ENCODE peak calls at places on chromosomes 1 and 21, in five cellular contexts. U, S, L, O and J are unnamed samples.

GRCh38 chr1:1282998-1283397 is 2.8 kb downstream of the SCNN1D start:
- DNase-seq in U (no peak), S (no peak), L (no peak), O (no peak), J (no peak)

GRCh38 chr21:45253633-45254556 is 33.8 kb downstream of the POFUT2 start:
- DNase-seq in U (no peak), S (no peak), L (no peak), O (no peak), J (no peak)

GRCh38 chr1:167532375-167532774 is 14.0 kb upstream of the CD247 start:
- DNase-seq in U (no peak), S (no peak), L (no peak), O (no peak), J (no peak)

GRCh38 chr1:35575401-35575958 is 2.4 kb downstream of the TFAP2E start:
- DNase-seq in U (no peak), S (no peak), L (no peak), O (no peak), J (no peak)

GRCh38 chr1:206809504-206810084 is 37.3 kb upstream of the IL10 start:
- DNase-seq in U (no peak), S (peak; percentile 38), L (no peak), O (no peak), J (no peak)

GRCh38 chr1:180530501-180530900 is 28.1 kb upstream of the ACBD6 start:
- DNase-seq in U (no peak), S (peak; percentile 99), L (no peak), O (no peak), J (no peak)

GRCh38 chr21:36551326-36551725 is 71.4 kb upstream of the CLDN14 start:
- DNase-seq in U (no peak), S (no peak), L (no peak), O (no peak), J (no peak)

GRCh38 chr1:177346960-177347359 is 176.2 kb downstream of the BRINP2 start:
- DNase-seq in U (no peak), S (no peak), L (no peak), O (no peak), J (no peak)

GRCh38 chr1:183278736-183279591 is 92.9 kb downstream of the LAMC2 start:
- DNase-seq in U (no peak), S (peak; percentile 95), L (no peak), O (no peak), J (no peak)

GRCh38 chr1:87933171-87933570 is 604.5 kb downstream of the LMO4 start:
- DNase-seq in U (no peak), S (no peak), L (no peak), O (no peak), J (no peak)

GRCh38 chr1:96978431-96978830 is 256.8 kb downstream of the PTBP2 start:
- DNase-seq in U (no peak), S (no peak), L (no peak), O (no peak), J (no peak)

GRCh38 chr1:177780096-177780700 is 189.7 kb downstream of the SEC16B start:
- DNase-seq in U (no peak), S (peak; percentile 51), L (no peak), O (no peak), J (peak; percentile 21)

GRCh38 chr1:29209173-29209572 is 21.6 kb downstream of the MECR start:
- DNase-seq in U (no peak), S (no peak), L (no peak), O (no peak), J (no peak)

GRCh38 chr1:23422313-23422877 is 2.2 kb downstream of the TCEA3 start:
- DNase-seq in U (no peak), S (peak; percentile 31), L (no peak), O (no peak), J (no peak)

GRCh38 chr1:205068457-205069035 is 15.7 kb downstream of the TMEM81 start:
- DNase-seq in U (no peak), S (no peak), L (no peak), O (no peak), J (no peak)

GRCh38 chr1:234845097-234845660 is 235.2 kb upstream of the IRF2BP2 start:
- DNase-seq in U (no peak), S (peak; percentile 37), L (peak; percentile 46), O (no peak), J (no peak)

GRCh38 chr1:24204116-24204515 is 17.0 kb upstream of the IFNLR1 start:
- DNase-seq in U (no peak), S (no peak), L (no peak), O (no peak), J (no peak)

GRCh38 chr1:83978056-83978455 is 20.9 kb downstream of the TTLL7 start:
- DNase-seq in U (no peak), S (no peak), L (no peak), O (no peak), J (no peak)

GRCh38 chr1:107981277-107981676 is 16.3 kb upstream of the VAV3 start:
- DNase-seq in U (no peak), S (no peak), L (no peak), O (no peak), J (no peak)

GRCh38 chr1:37437058-37437457 is 37.3 kb upstream of the ZC3H12A start:
- DNase-seq in U (no peak), S (no peak), L (no peak), O (no peak), J (no peak)

GRCh38 chr1:65066379-65066765 is 81.6 kb upstream of the AK4 start:
- DNase-seq in U (no peak), S (no peak), L (no peak), O (no peak), J (peak; percentile 61)

GRCh38 chr1:23132033-23132432 is 36.6 kb downstream of the LUZP1 start:
- DNase-seq in U (no peak), S (peak; percentile 47), L (no peak), O (no peak), J (no peak)

GRCh38 chr1:55584521-55585401 is 369.6 kb upstream of the USP24 start:
- DNase-seq in U (peak; percentile 53), S (peak; percentile 20), L (no peak), O (no peak), J (no peak)

GRCh38 chr1:86753700-86754099 is 49.3 kb downstream of the SH3GLB1 start:
- DNase-seq in U (no peak), S (peak; percentile 43), L (no peak), O (no peak), J (no peak)

GRCh38 chr1:98203461-98203860 is 282.6 kb upstream of the DPYD start:
- DNase-seq in U (no peak), S (no peak), L (no peak), O (no peak), J (no peak)

GRCh38 chr1:201713093-201713810 is 115.7 kb upstream of the IPO9 start:
- DNase-seq in U (peak; percentile 83), S (peak; percentile 94), L (no peak), O (no peak), J (peak; percentile 57)

GRCh38 chr1:20603473-20604464 is 14.9 kb downstream of the CDA start:
- DNase-seq in U (no peak), S (peak; percentile 94), L (no peak), O (no peak), J (no peak)

GRCh38 chr1:230572121-230573083 is 69.9 kb upstream of the COG2 start:
- DNase-seq in U (no peak), S (peak; percentile 8), L (no peak), O (no peak), J (no peak)

GRCh38 chr1:216314369-216315095 is 108.7 kb downstream of the USH2A start:
- DNase-seq in U (no peak), S (peak; percentile 51), L (no peak), O (no peak), J (no peak)

GRCh38 chr1:246705368-246705767 is 18.8 kb upstream of the SCCPDH start:
- DNase-seq in U (no peak), S (peak; percentile 91), L (no peak), O (no peak), J (no peak)

GRCh38 chr1:2796890-2797740 is 4.4 kb downstream of the TTC34 start:
- DNase-seq in U (no peak), S (no peak), L (no peak), O (no peak), J (no peak)

GRCh38 chr1:118954286-118954890 is 33.8 kb downstream of the TBX15 start:
- DNase-seq in U (no peak), S (no peak), L (no peak), O (no peak), J (no peak)

GRCh38 chr1:108570128-108570527 is 10.2 kb downstream of the EEIG2 start:
- DNase-seq in U (no peak), S (peak; percentile 61), L (no peak), O (no peak), J (no peak)

GRCh38 chr21:15592271-15592860 is 137.4 kb upstream of the USP25 start:
- DNase-seq in U (no peak), S (peak; percentile 35), L (no peak), O (peak; percentile 15), J (no peak)

GRCh38 chr21:36379236-36379635 is 6.0 kb upstream of the CHAF1B start:
- DNase-seq in U (no peak), S (no peak), L (no peak), O (no peak), J (no peak)

GRCh38 chr1:4176841-4177240 is 276.8 kb upstream of the C1orf174 start:
- DNase-seq in U (no peak), S (no peak), L (no peak), O (no peak), J (no peak)

GRCh38 chr1:100622966-100623762 is 85.2 kb downstream of the GPR88 start:
- DNase-seq in U (no peak), S (peak; percentile 63), L (no peak), O (no peak), J (no peak)

GRCh38 chr1:3356827-3357457 is 97.5 kb upstream of the ARHGEF16 start:
- DNase-seq in U (no peak), S (no peak), L (no peak), O (no peak), J (no peak)

GRCh38 chr1:7810395-7810794 is 26.3 kb downstream of the PER3 start:
- DNase-seq in U (no peak), S (peak; percentile 90), L (no peak), O (no peak), J (peak; percentile 6)